ENCODE peak calls at places on chromosome 1, in ten cellular contexts. One of them, this sample, is unnamed.

GRCh38 chr1:54519709-54520108 is 28.3 kb upstream of the ACOT11 start:
- DNase-seq in ascending aorta: no peak
- DNase-seq in fibroblast of lung: no peak
- DNase-seq in CD8-positive, alpha-beta T cell: no peak
- DNase-seq in ovary: no peak
- DNase-seq in AG04450: no peak
- DNase-seq in dorsolateral prefrontal cortex: no peak
- DNase-seq in upper lobe of right lung: no peak
- DNase-seq in Caco-2: peak
- DNase-seq in GM12865: no peak
- DNase-seq in this sample: no peak

GRCh38 chr1:155833665-155834295 is 23.2 kb downstream of the GON4L start:
- DNase-seq in ascending aorta: no peak
- DNase-seq in fibroblast of lung: no peak
- DNase-seq in CD8-positive, alpha-beta T cell: no peak
- DNase-seq in ovary: no peak
- DNase-seq in AG04450: no peak
- DNase-seq in dorsolateral prefrontal cortex: no peak
- DNase-seq in upper lobe of right lung: no peak
- DNase-seq in Caco-2: no peak
- DNase-seq in GM12865: no peak
- DNase-seq in this sample: no peak

GRCh38 chr1:71987210-71987609 is 295.1 kb downstream of the NEGR1 start:
- DNase-seq in ascending aorta: no peak
- DNase-seq in fibroblast of lung: no peak
- DNase-seq in CD8-positive, alpha-beta T cell: no peak
- DNase-seq in ovary: no peak
- DNase-seq in AG04450: no peak
- DNase-seq in dorsolateral prefrontal cortex: no peak
- DNase-seq in upper lobe of right lung: no peak
- DNase-seq in Caco-2: no peak
- DNase-seq in GM12865: no peak
- DNase-seq in this sample: no peak

GRCh38 chr1:18974616-18975015 is 18.1 kb upstream of the IFFO2 start:
- DNase-seq in ascending aorta: peak
- DNase-seq in fibroblast of lung: no peak
- DNase-seq in CD8-positive, alpha-beta T cell: no peak
- DNase-seq in ovary: no peak
- DNase-seq in AG04450: no peak
- DNase-seq in dorsolateral prefrontal cortex: no peak
- DNase-seq in upper lobe of right lung: no peak
- DNase-seq in Caco-2: no peak
- DNase-seq in GM12865: no peak
- DNase-seq in this sample: no peak

GRCh38 chr1:11037740-11038182 is 9.3 kb downstream of the MASP2 start:
- DNase-seq in ascending aorta: peak
- DNase-seq in fibroblast of lung: peak
- DNase-seq in CD8-positive, alpha-beta T cell: peak
- DNase-seq in ovary: peak
- DNase-seq in AG04450: peak
- DNase-seq in dorsolateral prefrontal cortex: peak
- DNase-seq in upper lobe of right lung: peak
- DNase-seq in Caco-2: peak
- DNase-seq in GM12865: peak
- DNase-seq in this sample: peak

GRCh38 chr1:27335506-27336422 is 6.1 kb upstream of the SYTL1 start:
- DNase-seq in ascending aorta: no peak
- DNase-seq in fibroblast of lung: no peak
- DNase-seq in CD8-positive, alpha-beta T cell: no peak
- DNase-seq in ovary: no peak
- DNase-seq in AG04450: no peak
- DNase-seq in dorsolateral prefrontal cortex: no peak
- DNase-seq in upper lobe of right lung: no peak
- DNase-seq in Caco-2: no peak
- DNase-seq in GM12865: no peak
- DNase-seq in this sample: no peak

GRCh38 chr1:214028569-214028968 is 40.8 kb downstream of the PROX1 start:
- DNase-seq in ascending aorta: no peak
- DNase-seq in fibroblast of lung: peak
- DNase-seq in CD8-positive, alpha-beta T cell: no peak
- DNase-seq in ovary: no peak
- DNase-seq in AG04450: no peak
- DNase-seq in dorsolateral prefrontal cortex: no peak
- DNase-seq in upper lobe of right lung: no peak
- DNase-seq in Caco-2: no peak
- DNase-seq in GM12865: no peak
- DNase-seq in this sample: no peak

GRCh38 chr1:21848524-21849174 is 36.6 kb downstream of the LDLRAD2 start:
- DNase-seq in ascending aorta: no peak
- DNase-seq in fibroblast of lung: no peak
- DNase-seq in CD8-positive, alpha-beta T cell: no peak
- DNase-seq in ovary: no peak
- DNase-seq in AG04450: no peak
- DNase-seq in dorsolateral prefrontal cortex: no peak
- DNase-seq in upper lobe of right lung: peak
- DNase-seq in Caco-2: no peak
- DNase-seq in GM12865: no peak
- DNase-seq in this sample: no peak

GRCh38 chr1:186812560-186812959 is 16.2 kb upstream of the PLA2G4A start:
- DNase-seq in ascending aorta: no peak
- DNase-seq in fibroblast of lung: peak
- DNase-seq in CD8-positive, alpha-beta T cell: no peak
- DNase-seq in ovary: no peak
- DNase-seq in AG04450: peak
- DNase-seq in dorsolateral prefrontal cortex: no peak
- DNase-seq in upper lobe of right lung: no peak
- DNase-seq in Caco-2: no peak
- DNase-seq in GM12865: no peak
- DNase-seq in this sample: peak

GRCh38 chr1:31376374-31377134 is 3.7 kb upstream of the FABP3 start:
- DNase-seq in ascending aorta: peak
- DNase-seq in fibroblast of lung: peak
- DNase-seq in CD8-positive, alpha-beta T cell: no peak
- DNase-seq in ovary: no peak
- DNase-seq in AG04450: peak
- DNase-seq in dorsolateral prefrontal cortex: peak
- DNase-seq in upper lobe of right lung: peak
- DNase-seq in Caco-2: no peak
- DNase-seq in GM12865: no peak
- DNase-seq in this sample: peak

GRCh38 chr1:204230211-204230610 is 16.4 kb upstream of the GOLT1A start:
- DNase-seq in ascending aorta: no peak
- DNase-seq in fibroblast of lung: no peak
- DNase-seq in CD8-positive, alpha-beta T cell: no peak
- DNase-seq in ovary: no peak
- DNase-seq in AG04450: no peak
- DNase-seq in dorsolateral prefrontal cortex: no peak
- DNase-seq in upper lobe of right lung: no peak
- DNase-seq in Caco-2: no peak
- DNase-seq in GM12865: no peak
- DNase-seq in this sample: no peak

GRCh38 chr1:156140879-156141707 is 12.3 kb upstream of the SEMA4A start:
- DNase-seq in ascending aorta: peak
- DNase-seq in fibroblast of lung: peak
- DNase-seq in CD8-positive, alpha-beta T cell: peak
- DNase-seq in ovary: no peak
- DNase-seq in AG04450: no peak
- DNase-seq in dorsolateral prefrontal cortex: no peak
- DNase-seq in upper lobe of right lung: no peak
- DNase-seq in Caco-2: peak
- DNase-seq in GM12865: no peak
- DNase-seq in this sample: no peak

GRCh38 chr1:191752342-191752741 is 405.9 kb upstream of the RGS18 start:
- DNase-seq in ascending aorta: no peak
- DNase-seq in fibroblast of lung: no peak
- DNase-seq in CD8-positive, alpha-beta T cell: no peak
- DNase-seq in ovary: no peak
- DNase-seq in AG04450: no peak
- DNase-seq in dorsolateral prefrontal cortex: no peak
- DNase-seq in upper lobe of right lung: no peak
- DNase-seq in Caco-2: peak
- DNase-seq in GM12865: peak
- DNase-seq in this sample: no peak

GRCh38 chr1:84871181-84871580 is 21.8 kb downstream of the LPAR3 start:
- DNase-seq in ascending aorta: no peak
- DNase-seq in fibroblast of lung: no peak
- DNase-seq in CD8-positive, alpha-beta T cell: no peak
- DNase-seq in ovary: no peak
- DNase-seq in AG04450: no peak
- DNase-seq in dorsolateral prefrontal cortex: no peak
- DNase-seq in upper lobe of right lung: no peak
- DNase-seq in Caco-2: no peak
- DNase-seq in GM12865: no peak
- DNase-seq in this sample: no peak

GRCh38 chr1:23601104-23601967 is 42.0 kb upstream of the ID3 start:
- DNase-seq in ascending aorta: no peak
- DNase-seq in fibroblast of lung: no peak
- DNase-seq in CD8-positive, alpha-beta T cell: peak
- DNase-seq in ovary: no peak
- DNase-seq in AG04450: no peak
- DNase-seq in dorsolateral prefrontal cortex: no peak
- DNase-seq in upper lobe of right lung: no peak
- DNase-seq in Caco-2: no peak
- DNase-seq in GM12865: no peak
- DNase-seq in this sample: no peak

GRCh38 chr1:109619655-109620395 is at the start of gene AMPD2:
- DNase-seq in ascending aorta: peak
- DNase-seq in fibroblast of lung: peak
- DNase-seq in CD8-positive, alpha-beta T cell: peak
- DNase-seq in ovary: peak
- DNase-seq in AG04450: peak
- DNase-seq in dorsolateral prefrontal cortex: no peak
- DNase-seq in upper lobe of right lung: peak
- DNase-seq in Caco-2: peak
- DNase-seq in GM12865: peak
- DNase-seq in this sample: peak

GRCh38 chr1:246698466-246699094 is 25.6 kb upstream of the SCCPDH start:
- DNase-seq in ascending aorta: no peak
- DNase-seq in fibroblast of lung: no peak
- DNase-seq in CD8-positive, alpha-beta T cell: no peak
- DNase-seq in ovary: no peak
- DNase-seq in AG04450: no peak
- DNase-seq in dorsolateral prefrontal cortex: no peak
- DNase-seq in upper lobe of right lung: no peak
- DNase-seq in Caco-2: no peak
- DNase-seq in GM12865: no peak
- DNase-seq in this sample: no peak
- H3K4me3 ChIP-seq in ascending aorta: peak
- H3K4me3 ChIP-seq in fibroblast of lung: peak
- H3K4me3 ChIP-seq in CD8-positive, alpha-beta T cell: peak
- H3K4me3 ChIP-seq in ovary: peak
- H3K4me3 ChIP-seq in AG04450: no peak
- H3K4me3 ChIP-seq in dorsolateral prefrontal cortex: peak
- H3K4me3 ChIP-seq in upper lobe of right lung: peak
- H3K4me3 ChIP-seq in Caco-2: peak
- H3K4me3 ChIP-seq in GM12865: no peak
- H3K4me3 ChIP-seq in this sample: peak

DNA sequence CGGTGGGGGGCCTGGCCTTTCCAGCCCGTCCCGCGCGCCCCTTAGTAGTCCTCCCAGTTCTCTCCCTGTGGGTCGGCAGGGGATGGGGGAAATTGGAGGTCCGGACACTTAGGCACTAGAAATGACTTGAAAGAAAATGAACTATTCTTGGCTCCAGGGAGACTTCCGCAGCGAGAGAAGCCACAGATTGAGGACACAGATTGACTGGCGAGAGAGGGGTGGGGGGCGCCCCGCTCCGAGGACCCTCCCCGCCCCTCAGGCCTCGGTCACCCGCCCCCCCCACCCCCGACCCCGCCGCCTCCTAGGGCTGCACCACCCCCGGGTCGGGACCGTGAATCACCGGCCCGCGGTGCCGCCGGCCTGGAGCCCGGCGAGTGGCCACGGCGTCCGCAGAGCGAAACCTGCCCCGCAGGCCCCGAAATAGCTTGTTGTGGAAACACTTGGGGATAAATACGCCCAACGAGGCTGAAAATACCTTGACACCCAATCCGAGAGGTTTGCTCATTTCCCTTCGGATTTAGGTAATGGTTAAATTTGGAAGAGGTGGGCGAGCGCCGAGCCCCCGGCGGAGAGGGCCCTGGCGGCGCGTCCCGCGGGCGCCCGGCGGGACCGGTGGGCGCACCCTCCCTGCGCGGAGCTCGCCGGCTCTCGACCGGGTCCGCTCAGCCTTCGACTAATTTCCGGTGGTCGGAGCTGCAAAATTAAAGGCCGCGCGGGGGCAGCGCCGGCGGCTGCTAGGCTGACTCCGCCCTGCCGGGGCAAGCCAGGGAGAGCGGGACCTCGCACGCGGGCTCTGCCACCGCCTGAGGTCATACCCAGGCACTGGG is at the start of gene GFI1:
- DNase-seq in ascending aorta: peak
- DNase-seq in fibroblast of lung: no peak
- DNase-seq in CD8-positive, alpha-beta T cell: peak
- DNase-seq in ovary: no peak
- DNase-seq in AG04450: no peak
- DNase-seq in dorsolateral prefrontal cortex: no peak
- DNase-seq in upper lobe of right lung: peak
- DNase-seq in Caco-2: peak
- DNase-seq in GM12865: peak
- DNase-seq in this sample: peak
- TF ChIP-seq CTCF in ascending aorta: no peak
- TF ChIP-seq CTCF in fibroblast of lung: no peak
- TF ChIP-seq CTCF in CD8-positive, alpha-beta T cell: no peak
- TF ChIP-seq CTCF in ovary: no peak
- TF ChIP-seq CTCF in AG04450: no peak
- TF ChIP-seq CTCF in dorsolateral prefrontal cortex: no peak
- TF ChIP-seq CTCF in upper lobe of right lung: no peak
- TF ChIP-seq CTCF in Caco-2: peak
- TF ChIP-seq CTCF in GM12865: peak
- TF ChIP-seq CTCF in this sample: no peak

GRCh38 chr1:173963477-173963876 is 46.4 kb upstream of the SERPINC1 start:
- DNase-seq in ascending aorta: no peak
- DNase-seq in fibroblast of lung: no peak
- DNase-seq in CD8-positive, alpha-beta T cell: no peak
- DNase-seq in ovary: no peak
- DNase-seq in AG04450: no peak
- DNase-seq in dorsolateral prefrontal cortex: no peak
- DNase-seq in upper lobe of right lung: no peak
- DNase-seq in Caco-2: no peak
- DNase-seq in GM12865: no peak
- DNase-seq in this sample: no peak
- H3K4me3 ChIP-seq in ascending aorta: no peak
- H3K4me3 ChIP-seq in fibroblast of lung: no peak
- H3K4me3 ChIP-seq in CD8-positive, alpha-beta T cell: no peak
- H3K4me3 ChIP-seq in ovary: no peak
- H3K4me3 ChIP-seq in AG04450: no peak
- H3K4me3 ChIP-seq in dorsolateral prefrontal cortex: no peak
- H3K4me3 ChIP-seq in upper lobe of right lung: no peak
- H3K4me3 ChIP-seq in Caco-2: no peak
- H3K4me3 ChIP-seq in GM12865: no peak
- H3K4me3 ChIP-seq in this sample: no peak

GRCh38 chr1:88684482-88685238 is 587 bp downstream of the PKN2 start:
- DNase-seq in ascending aorta: peak
- DNase-seq in fibroblast of lung: peak
- DNase-seq in CD8-positive, alpha-beta T cell: peak
- DNase-seq in ovary: peak
- DNase-seq in AG04450: no peak
- DNase-seq in dorsolateral prefrontal cortex: no peak
- DNase-seq in upper lobe of right lung: peak
- DNase-seq in Caco-2: peak
- DNase-seq in GM12865: peak
- DNase-seq in this sample: peak
- TF ChIP-seq CTCF in ascending aorta: no peak
- TF ChIP-seq CTCF in fibroblast of lung: peak
- TF ChIP-seq CTCF in CD8-positive, alpha-beta T cell: peak
- TF ChIP-seq CTCF in ovary: no peak
- TF ChIP-seq CTCF in AG04450: no peak
- TF ChIP-seq CTCF in dorsolateral prefrontal cortex: no peak
- TF ChIP-seq CTCF in upper lobe of right lung: no peak
- TF ChIP-seq CTCF in Caco-2: no peak
- TF ChIP-seq CTCF in GM12865: no peak
- TF ChIP-seq CTCF in this sample: no peak

This sample was measured in fibroblast of pulmonary artery.